ENCODE peak calls at places on chromosome 1, in nine cellular contexts. F is transverse colon, V is suprapubic skin, E is upper lobe of left lung, D is stomach, N is prostate gland, Q is GM23338, C is K562, K is HepG2. O is an unnamed sample.

GRCh38 chr1:9736241-9736640 is 84.7 kb downstream of the PIK3CD start:
- DNase-seq in Q (no peak), N (no peak), F (no peak), D (no peak), K (no peak), V (no peak), E (no peak), C (no peak), O (no peak)

GRCh38 chr1:56424744-56425493 is 154.4 kb downstream of the PLPP3 start:
- DNase-seq in K (peak; percentile 76), N (no peak), F (no peak), Q (no peak), D (peak; percentile 68), E (no peak), C (peak; percentile 14), V (peak; percentile 71), O (no peak)

GRCh38 chr1:198337886-198338285 is 181.1 kb downstream of the NEK7 start:
- DNase-seq in N (no peak), K (no peak), F (no peak), V (no peak), D (no peak), C (no peak), E (no peak), Q (no peak), O (no peak)

GRCh38 chr1:7703321-7704213 is 67.5 kb upstream of the VAMP3 start:
- DNase-seq in C (peak; percentile 70), V (no peak), F (no peak), D (no peak), E (peak; percentile 90), N (no peak), K (no peak), Q (peak; percentile 82), O (no peak)

GRCh38 chr1:39301606-39302005 is 97.1 kb downstream of the MACF1 start:
- DNase-seq in F (no peak), V (no peak), Q (no peak), N (no peak), C (no peak), D (no peak), K (no peak), E (no peak), O (no peak)

GRCh38 chr1:66676616-66677298 is 75.5 kb upstream of the DYNLT5 start:
- DNase-seq in F (no peak), E (no peak), C (no peak), N (no peak), D (no peak), V (no peak), Q (no peak), K (no peak), O (no peak)

GRCh38 chr1:154866995-154867795 is 2.9 kb downstream of the KCNN3 start:
- DNase-seq in E (no peak), D (peak; percentile 36), N (no peak), Q (peak; percentile 51), C (no peak), K (no peak), F (peak; percentile 27), V (no peak), O (no peak)

GRCh38 chr1:27539901-27540861 is 50.2 kb upstream of the WASF2 start:
- DNase-seq in C (no peak), K (no peak), E (no peak), Q (no peak), N (no peak), F (peak; percentile 31), D (no peak), V (no peak), O (no peak)

GRCh38 chr1:228207381-228207810 is 448 bp upstream of the OBSCN start:
- DNase-seq in N (no peak), D (no peak), K (no peak), C (no peak), V (peak; percentile 58), Q (no peak), E (no peak), F (no peak), O (peak; percentile 12)

GRCh38 chr1:45647248-45648021 is 23.6 kb upstream of the CCDC17 start:
- DNase-seq in N (peak; percentile 40), D (peak; percentile 45), C (no peak), V (no peak), K (no peak), E (no peak), Q (no peak), F (no peak), O (no peak)

GRCh38 chr1:77281491-77282186 is at the start of gene AK5:
- DNase-seq in V (peak; percentile 55), C (no peak), D (peak; percentile 36), K (no peak), N (peak; percentile 7), E (peak; percentile 88), Q (peak; percentile 75), F (no peak), O (no peak)

GRCh38 chr1:231594123-231594522 is 32.5 kb upstream of the DISC1 start:
- DNase-seq in E (no peak), Q (no peak), N (no peak), V (no peak), D (no peak), K (no peak), F (no peak), C (no peak), O (no peak)

GRCh38 chr1:47986741-47987140 is 10.4 kb downstream of the TRABD2B start:
- DNase-seq in Q (peak; percentile 42), N (no peak), D (no peak), F (no peak), C (no peak), K (no peak), E (peak; percentile 77), V (no peak), O (no peak)

GRCh38 chr1:68141801-68142440 is 90.4 kb downstream of the WLS start:
- DNase-seq in V (no peak), D (no peak), C (no peak), N (no peak), E (no peak), Q (peak; percentile 15), K (no peak), F (no peak), O (no peak)

GRCh38 chr1:108209456-108210108 is 9.4 kb upstream of the SLC25A24 start:
- DNase-seq in K (no peak), V (no peak), Q (no peak), N (no peak), E (no peak), D (no peak), C (no peak), F (no peak), O (no peak)

GRCh38 chr1:36966242-36966641 is 68.1 kb downstream of the GRIK3 start:
- DNase-seq in N (no peak), F (no peak), K (peak; percentile 5), D (no peak), C (peak; percentile 66), V (no peak), Q (peak; percentile 70), E (no peak), O (no peak)

GRCh38 chr1:41918450-41919043 is at the start of gene HIVEP3:
- DNase-seq in V (no peak), F (no peak), E (no peak), N (no peak), K (no peak), Q (peak; percentile 67), C (no peak), D (no peak), O (no peak)

GRCh38 chr1:205318231-205318991 is 3.1 kb downstream of the NUAK2 start:
- DNase-seq in F (peak; percentile 54), C (no peak), V (no peak), N (peak; percentile 60), E (no peak), D (no peak), Q (peak; percentile 56), K (peak; percentile 93), O (no peak)

GRCh38 chr1:161185732-161186311 is 8.5 kb upstream of the B4GALT3 start:
- DNase-seq in E (no peak), D (no peak), C (no peak), Q (no peak), K (no peak), F (no peak), V (no peak), N (no peak), O (no peak)

GRCh38 chr1:93734999-93735398 is 53.4 kb upstream of the BCAR3 start:
- DNase-seq in N (no peak), F (no peak), K (peak; percentile 41), C (peak; percentile 25), E (no peak), V (no peak), D (no peak), Q (peak; percentile 32), O (no peak)
- TF ChIP-seq CTCF in N (no peak), F (no peak), K (peak; percentile 51), C (peak; percentile 51), E (no peak), V (no peak), D (no peak), Q (peak; percentile 42), O (no peak)

DNA sequence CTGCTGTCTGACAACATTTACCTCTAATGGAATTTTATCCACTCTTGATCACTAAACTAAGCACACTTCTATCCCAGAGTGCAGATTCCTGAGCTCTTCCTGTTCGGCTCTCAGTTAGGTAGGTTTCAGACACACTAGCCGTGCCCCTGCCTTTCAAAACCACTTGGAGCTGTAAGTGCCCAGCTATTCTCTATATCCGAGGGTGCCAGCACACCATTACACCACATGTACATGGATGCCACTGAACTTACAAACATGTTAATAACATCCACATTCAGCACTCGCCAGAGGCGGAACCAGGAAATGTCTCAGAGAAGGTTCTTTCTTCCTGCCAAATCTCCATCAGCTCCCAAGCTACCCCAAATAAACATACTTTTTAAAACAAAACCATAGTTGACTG is 78.5 kb upstream of the CTTNBP2NL start:
- DNase-seq in E (no peak), Q (no peak), C (no peak), F (no peak), N (peak; percentile 19), V (no peak), D (no peak), K (no peak), O (no peak)
- H3K27me3 ChIP-seq in E (no peaks in the 10 kb centered on the region), Q (no peaks in the 10 kb centered on the region), C (peaks cover 5% of the 10 kb centered on the region), F (no peaks in the 10 kb centered on the region), N (no peaks in the 10 kb centered on the region), V (no peaks in the 10 kb centered on the region), D (no peaks in the 10 kb centered on the region), K (peaks cover 9% of the 10 kb centered on the region), O (no peaks in the 10 kb centered on the region)

GRCh38 chr1:151060241-151061011 is at the start of gene MLLT11:
- DNase-seq in K (no peak), F (peak; percentile 35), C (peak; percentile 40), Q (peak; percentile 94), E (no peak), N (peak; percentile 19), V (no peak), D (no peak), O (no peak)
- TF ChIP-seq POLR2AphosphoS5 in K (no peak), F (peak; percentile 86), C (peak; percentile 44), Q (peak; percentile 79), E (peak; percentile 31), N (peak; percentile 42), V (no peak), D (peak; percentile 26), O (no peak)

DNA sequence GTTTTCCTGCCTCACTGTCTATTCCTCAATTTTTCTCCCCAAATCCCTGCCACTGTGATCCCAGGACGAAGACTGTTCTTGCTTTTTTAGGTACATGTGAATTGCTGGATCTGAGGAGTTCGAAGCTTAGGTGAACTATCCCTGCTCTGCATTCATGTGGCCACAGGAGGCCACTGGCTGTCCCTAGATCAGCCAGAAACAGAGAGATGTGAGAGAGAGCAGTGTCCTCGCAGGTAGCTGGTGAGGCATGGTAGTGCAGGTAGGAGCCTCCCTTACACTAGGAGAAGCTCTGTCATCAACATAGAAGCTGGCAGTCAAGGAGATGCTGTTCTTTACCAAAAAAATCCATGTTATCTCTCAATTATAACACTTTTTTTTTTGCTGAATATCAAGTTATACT is 71.5 kb downstream of the USP24 start:
- DNase-seq in F (no peak), K (peak; percentile 56), C (peak; percentile 53), D (no peak), Q (peak; percentile 84), E (no peak), V (no peak), N (no peak), O (no peak)
- TF ChIP-seq CTCF in F (no peak), K (peak; percentile 42), C (peak; percentile 64), D (no peak), Q (peak; percentile 74), E (no peak), V (no peak), N (no peak), O (no peak)

O was measured in breast epithelium.